ENCODE peak calls at places on chromosomes 3 and 15, in seven cellular contexts. B is MM.1S, J is kidney epithelial cell, C is cardiac fibroblast, M is Caco-2, O is lower lobe of right lung, Y is psoas muscle. V is an unnamed sample.

GRCh38 chr15:39907216-39907615 is 12.8 kb downstream of the GPR176 start:
- DNase-seq in C (no peak), O (no peak), M (no peak), B (no peak), J (no peak), Y (no peak), V (no peak)

GRCh38 chr15:85010114-85010471 is 28.4 kb downstream of the PDE8A start:
- DNase-seq in M (no peak), Y (no peak), B (no peak), J (no peak), O (no peak), C (no peak), V (no peak)

GRCh38 chr15:67413770-67414429 is 107.0 kb upstream of the C15orf61 start:
- DNase-seq in O (no peak), Y (no peak), M (no peak), J (peak), B (no peak), C (peak), V (no peak)

GRCh38 chr3:183100376-183100775 is 1.1 kb upstream of the MCCC1 start:
- DNase-seq in J (no peak), O (no peak), B (no peak), M (no peak), Y (no peak), C (peak), V (no peak)

GRCh38 chr3:67357610-67358458 is 296.6 kb downstream of the SUCLG2 start:
- DNase-seq in J (no peak), O (no peak), B (no peak), Y (no peak), C (peak), M (peak), V (no peak)

GRCh38 chr3:45566951-45567411 is 27.6 kb upstream of the LIMD1 start:
- DNase-seq in B (no peak), Y (no peak), C (no peak), M (no peak), O (no peak), J (no peak), V (no peak)

GRCh38 chr3:15758297-15758696 is 39.5 kb downstream of the ANKRD28 start:
- DNase-seq in C (no peak), Y (no peak), O (no peak), J (no peak), B (no peak), M (no peak), V (no peak)

GRCh38 chr3:153029350-153029749 is 132.7 kb upstream of the RAP2B start:
- DNase-seq in M (no peak), B (no peak), J (no peak), C (peak), O (no peak), Y (no peak), V (no peak)

GRCh38 chr15:63679588-63679987 is 82.4 kb downstream of the FBXL22 start:
- DNase-seq in B (no peak), M (no peak), J (no peak), Y (no peak), O (no peak), C (no peak), V (no peak)

GRCh38 chr3:169744332-169745054 is 20.4 kb downstream of the TERC start:
- DNase-seq in B (no peak), M (no peak), O (no peak), J (no peak), C (peak), Y (no peak), V (no peak)

GRCh38 chr3:184806567-184807271 is 5.2 kb upstream of the VPS8 start:
- DNase-seq in O (no peak), J (no peak), M (no peak), B (no peak), C (no peak), Y (no peak), V (no peak)

GRCh38 chr15:58703610-58704009 is 45.9 kb downstream of the ADAM10 start:
- DNase-seq in J (no peak), O (no peak), Y (no peak), C (no peak), M (no peak), B (no peak), V (no peak)

GRCh38 chr3:73207946-73208345 is 146.5 kb downstream of the EBLN2 start:
- DNase-seq in C (no peak), J (no peak), O (no peak), B (no peak), M (no peak), Y (no peak), V (no peak)

GRCh38 chr3:157746391-157746790 is 243.2 kb upstream of the VEPH1 start:
- DNase-seq in O (no peak), B (no peak), M (no peak), Y (no peak), J (no peak), C (no peak), V (no peak)

GRCh38 chr15:48674876-48675275 is 29.4 kb upstream of the FBN1 start:
- DNase-seq in C (peak), O (no peak), M (no peak), Y (no peak), J (no peak), B (no peak), V (no peak)

GRCh38 chr15:60508442-60508841 is 29.5 kb upstream of the ICE2 start:
- DNase-seq in O (no peak), J (no peak), B (no peak), Y (no peak), C (no peak), M (no peak), V (no peak)

GRCh38 chr3:126907557-126907956 is 75.4 kb upstream of the PLXNA1 start:
- DNase-seq in M (no peak), B (no peak), Y (no peak), C (peak), J (no peak), O (no peak), V (no peak)

GRCh38 chr15:100154338-100154737 is 187.4 kb downstream of the ADAMTS17 start:
- DNase-seq in M (no peak), B (no peak), Y (no peak), O (no peak), C (no peak), J (no peak), V (no peak)

GRCh38 chr3:127822166-127822835 is at the start of gene MGLL:
- DNase-seq in M (peak), C (peak), O (peak), B (no peak), Y (peak), J (no peak), V (no peak)

GRCh38 chr3:9201895-9202294 is 47.6 kb downstream of the SRGAP3 start:
- DNase-seq in J (no peak), B (no peak), C (no peak), O (no peak), M (no peak), Y (no peak), V (no peak)

GRCh38 chr3:71890356-71890931 is 105.5 kb upstream of the PROK2 start:
- DNase-seq in J (no peak), Y (no peak), C (no peak), O (no peak), M (no peak), B (no peak), V (no peak)

GRCh38 chr3:71893702-71894479 is 108.9 kb upstream of the PROK2 start:
- DNase-seq in C (no peak), J (no peak), M (no peak), B (no peak), Y (no peak), O (no peak), V (no peak)

GRCh38 chr3:71887256-71887655 is 102.3 kb upstream of the PROK2 start:
- DNase-seq in O (no peak), M (no peak), C (no peak), J (no peak), Y (no peak), B (no peak), V (no peak)

GRCh38 chr3:71893120-71893519 is 108.2 kb upstream of the PROK2 start:
- DNase-seq in Y (no peak), M (no peak), B (no peak), C (no peak), O (no peak), J (no peak), V (no peak)

DNA sequence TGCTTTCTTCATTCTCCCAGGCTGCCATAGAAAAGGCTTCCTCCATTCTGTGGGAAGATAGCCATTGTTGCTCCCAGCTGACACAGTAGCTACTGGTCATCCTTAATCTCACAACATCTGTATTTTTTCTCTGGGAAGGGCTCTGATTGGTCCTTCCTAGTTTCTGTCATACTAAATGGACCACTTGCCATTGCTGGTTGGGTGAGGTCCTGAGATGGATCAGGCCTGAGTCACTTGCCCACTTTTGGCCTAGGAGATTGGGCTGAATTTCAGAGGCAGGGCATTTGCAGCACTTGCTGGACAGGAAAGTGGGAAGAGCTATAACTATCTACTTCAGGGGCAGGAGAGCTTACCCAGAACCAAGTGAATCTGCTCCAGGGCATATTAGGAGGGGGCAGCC is 106.5 kb upstream of the PROK2 start:
- DNase-seq in M (no peak), C (no peak), Y (no peak), O (no peak), J (no peak), B (no peak), V (no peak)
- TF ChIP-seq CTCF in M (no peak), C (no peak), Y (no peak), O (no peak), J (no peak), B (no peak), V (no peak)

DNA sequence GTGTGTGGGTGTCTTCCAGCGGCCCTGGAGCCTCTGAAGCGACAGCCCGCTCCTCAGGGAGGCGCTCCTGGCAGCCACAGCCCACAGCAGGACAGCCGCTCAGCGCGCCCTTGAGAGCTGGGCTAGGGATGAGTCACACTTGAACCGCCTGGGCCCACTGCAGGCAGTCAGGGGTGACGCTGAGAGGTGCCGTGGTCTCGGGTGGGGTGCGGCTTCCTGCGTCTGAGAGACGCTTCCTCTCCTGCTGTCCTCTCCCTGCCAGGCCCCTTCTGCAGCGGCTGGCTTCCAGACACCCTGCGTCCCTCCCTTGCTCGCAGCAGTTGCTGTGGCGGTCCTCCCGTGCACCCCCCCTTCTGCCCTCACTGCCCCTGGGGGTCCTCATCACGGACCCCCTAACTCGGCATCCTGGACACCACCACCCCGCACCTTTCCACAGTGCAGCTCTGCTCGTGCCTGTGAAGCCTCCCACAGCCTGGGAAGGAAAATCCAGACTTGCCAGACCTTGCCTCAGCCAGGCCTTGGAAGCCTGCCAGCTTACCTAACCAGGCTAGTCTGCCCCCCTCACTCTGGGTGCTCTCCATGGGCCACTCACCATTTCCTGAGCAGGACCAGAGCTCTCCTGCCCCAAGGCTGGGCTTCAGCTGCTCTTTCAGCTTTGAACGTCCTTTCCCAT is 1.1 kb upstream of the SPTBN5 start:
- DNase-seq in J (peak), C (peak), M (no peak), B (no peak), Y (peak), O (peak), V (peak)
- TF ChIP-seq CTCF in J (peak), C (no peak), M (no peak), B (no peak), Y (no peak), O (no peak), V (no peak)

GRCh38 chr3:25033407-25034029 is 394.5 kb upstream of the RARB start:
- DNase-seq in Y (peak), O (no peak), J (no peak), B (peak), M (peak), C (peak), V (peak)
- TF ChIP-seq CTCF in Y (peak), O (peak), J (peak), B (peak), M (peak), C (peak), V (peak)

DNA sequence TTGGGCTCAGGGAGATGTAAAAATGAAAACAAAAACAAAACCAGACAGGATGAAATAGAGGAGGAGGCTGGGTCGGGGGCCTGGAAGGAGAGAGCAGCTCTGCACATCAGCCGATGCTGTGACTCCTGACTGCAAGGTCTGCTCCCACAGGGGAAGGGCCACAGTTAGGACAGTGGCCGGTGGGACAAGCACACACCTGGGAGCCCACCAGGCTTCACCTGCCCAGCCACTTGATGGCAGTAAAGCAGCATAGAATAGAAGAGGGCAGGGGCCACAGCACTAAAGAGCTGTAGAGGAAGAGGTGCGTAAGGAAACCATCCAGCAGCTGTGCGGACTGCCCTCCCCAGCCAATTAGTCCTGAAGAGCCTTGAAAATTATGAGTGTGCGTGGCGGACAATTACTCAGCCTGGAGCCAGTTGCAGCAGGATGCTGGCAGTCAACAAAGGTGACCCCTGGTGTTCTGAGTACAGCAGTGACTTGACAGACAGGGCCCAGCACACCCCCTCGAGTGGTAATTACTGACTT is 29.8 kb downstream of the ALS2CL start:
- DNase-seq in M (peak), B (no peak), J (no peak), O (peak), Y (no peak), C (peak), V (no peak)
- TF ChIP-seq CTCF in M (peak), B (peak), J (peak), O (no peak), Y (peak), C (no peak), V (no peak)

GRCh38 chr3:52391096-52391495 is 53.8 kb downstream of the SEMA3G start:
- DNase-seq in C (no peak), O (no peak), M (no peak), J (no peak), B (no peak), Y (no peak), V (no peak)

GRCh38 chr3:52385157-52385556 is 59.7 kb downstream of the SEMA3G start:
- DNase-seq in O (no peak), B (peak), Y (no peak), J (peak), M (peak), C (peak), V (peak)

GRCh38 chr3:52387481-52387880 is 57.4 kb downstream of the SEMA3G start:
- DNase-seq in J (no peak), M (no peak), C (no peak), Y (no peak), B (no peak), O (no peak), V (no peak)

GRCh38 chr3:52388933-52389332 is 56.0 kb downstream of the SEMA3G start:
- DNase-seq in J (no peak), B (no peak), C (no peak), Y (no peak), M (no peak), O (no peak), V (no peak)

DNA sequence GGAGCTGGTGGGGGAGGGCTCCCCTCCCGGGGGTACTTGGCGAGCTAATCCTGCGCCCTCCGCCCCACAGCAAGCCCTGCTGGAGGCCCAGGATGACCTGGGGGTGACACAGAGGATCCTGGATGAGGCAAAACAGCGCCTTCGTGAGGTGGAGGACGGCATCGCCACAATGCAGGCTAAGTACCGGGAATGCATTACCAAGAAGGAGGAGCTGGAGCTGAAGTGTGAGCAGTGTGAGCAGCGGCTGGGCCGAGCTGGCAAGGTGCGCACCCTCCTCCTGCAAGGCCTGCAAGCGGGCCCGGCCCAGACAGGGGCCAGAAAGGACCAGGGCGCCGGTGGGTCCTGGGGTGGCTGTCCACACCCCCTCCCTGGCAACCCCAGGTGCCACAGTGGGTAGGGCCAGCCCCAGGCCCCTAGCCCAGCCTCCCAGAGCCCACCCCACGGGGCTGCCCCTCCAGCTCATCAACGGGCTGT is 56.5 kb downstream of the SEMA3G start:
- DNase-seq in C (no peak), B (no peak), M (no peak), Y (no peak), O (no peak), J (no peak), V (no peak)
- TF ChIP-seq CTCF in C (no peak), B (no peak), M (no peak), Y (no peak), O (no peak), J (no peak), V (no peak)

DNA sequence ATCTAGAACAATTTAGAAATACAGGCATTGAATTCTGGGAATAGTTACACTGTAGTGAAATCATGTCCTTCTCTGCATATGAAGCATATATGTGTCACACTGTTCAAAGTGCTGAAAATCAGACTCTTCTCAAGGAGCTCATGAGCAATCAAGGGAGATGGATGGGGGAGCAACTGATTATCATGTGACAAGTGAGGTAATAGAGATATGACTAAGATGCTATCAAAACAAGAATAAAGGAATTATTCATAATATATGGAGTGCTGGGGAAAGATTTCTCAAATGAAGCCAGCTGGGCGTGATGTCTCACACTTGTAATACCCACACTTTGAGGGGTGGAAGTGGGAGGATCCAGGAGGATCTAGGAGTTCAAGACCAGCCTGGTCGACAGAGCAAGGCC is 74.9 kb upstream of the CHRNB4 start:
- DNase-seq in J (no peak), C (peak), O (no peak), Y (no peak), M (no peak), B (no peak), V (no peak)
- TF ChIP-seq CTCF in J (no peak), C (no peak), O (no peak), Y (no peak), M (no peak), B (no peak), V (no peak)

V was measured in mucosa of descending colon.